ENCODE peak calls at places on chromosomes 11 and 22, in four cellular contexts. P is K562, V is H1, B is GM12878. G is an unnamed sample.

GRCh38 chr11:108324587-108324986 is 101.7 kb downstream of the ATM start:
- DNase-seq in V (no peak), B (no peak), P (no peak), G (peak)

GRCh38 chr22:40517631-40518030 is 118.9 kb downstream of the MRTFA start:
- DNase-seq in P (no peak), V (no peak), B (no peak), G (no peak)

GRCh38 chr11:63705526-63705925 is 24.2 kb downstream of the RTN3 start:
- DNase-seq in V (no peak), B (no peak), P (no peak), G (no peak)

GRCh38 chr11:129313588-129314288 is 61.9 kb upstream of the BARX2 start:
- DNase-seq in B (no peak), V (no peak), P (no peak), G (peak)

GRCh38 chr11:73939096-73939495 is 11.7 kb upstream of the DNAJB13 start:
- DNase-seq in B (no peak), P (no peak), V (no peak), G (no peak)

GRCh38 chr11:108882211-108882831 is 217.5 kb downstream of the DDX10 start:
- DNase-seq in V (no peak), P (no peak), B (no peak), G (no peak)

GRCh38 chr11:22711212-22711770 is 44.9 kb downstream of the GAS2 start:
- DNase-seq in B (no peak), V (no peak), P (no peak), G (no peak)

GRCh38 chr22:36329217-36330078 is 58.3 kb downstream of the MYH9 start:
- DNase-seq in P (peak), V (peak), B (no peak), G (peak)

GRCh38 chr11:32008879-32009548 is 81.9 kb upstream of the RCN1 start:
- DNase-seq in P (no peak), V (no peak), B (no peak), G (no peak)

GRCh38 chr22:36546932-36547331 is 18.0 kb upstream of the EIF3D start:
- DNase-seq in B (no peak), P (no peak), V (no peak), G (peak)

GRCh38 chr11:63504933-63505586 is 824 bp upstream of the LGALS12 start:
- DNase-seq in V (no peak), P (no peak), B (no peak), G (no peak)

GRCh38 chr11:69490516-69490915 is 9.1 kb downstream of the LINC01488 start:
- DNase-seq in B (no peak), P (no peak), V (no peak), G (no peak)

GRCh38 chr11:87265132-87265531 is 227.4 kb downstream of the TMEM135 start:
- DNase-seq in B (no peak), V (no peak), P (no peak), G (peak)

GRCh38 chr22:41822289-41823057 is 10.4 kb upstream of the SREBF2 start:
- DNase-seq in V (no peak), B (peak), P (peak), G (peak)

GRCh38 chr11:78040691-78041379 is 17.8 kb upstream of the KCTD14 start:
- DNase-seq in B (no peak), P (peak), V (no peak), G (no peak)

GRCh38 chr11:127080735-127081134 is 80.2 kb upstream of the KIRREL3 start:
- DNase-seq in P (no peak), V (no peak), B (no peak), G (no peak)
- TF ChIP-seq CHD1 in P (no peak), V (no peak), B (no peak), G (no peak)

DNA sequence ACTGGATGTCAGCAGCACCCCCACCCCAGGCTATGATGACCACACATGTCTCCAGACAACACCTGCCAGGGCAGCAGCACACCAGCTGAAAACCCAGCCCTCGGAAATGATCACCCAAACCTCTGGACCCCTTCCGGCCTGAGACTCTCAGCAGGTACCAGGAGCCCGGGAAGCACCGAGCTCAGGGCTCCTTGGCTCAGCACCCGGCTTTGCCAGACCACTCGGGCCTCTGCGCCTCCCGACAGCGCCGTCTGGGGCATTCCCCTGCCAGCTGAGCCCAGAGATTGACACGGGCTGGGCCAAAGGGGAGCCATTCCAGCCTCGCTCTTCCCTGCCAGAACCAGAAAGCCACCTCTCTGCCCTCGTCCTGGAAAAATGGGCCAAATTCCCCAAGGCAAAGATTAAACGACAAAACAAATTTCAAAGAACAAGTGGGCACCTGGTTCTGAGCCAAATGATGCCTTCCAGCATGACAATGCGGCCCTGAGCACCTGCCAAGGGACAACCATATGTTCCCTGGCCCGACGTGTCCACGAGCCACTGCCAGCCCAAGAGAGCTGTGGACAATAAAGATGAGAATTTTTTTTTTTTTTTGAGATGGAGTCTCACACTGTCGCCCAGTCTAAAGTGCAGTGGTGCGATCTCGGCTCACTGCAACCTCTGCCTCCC is 59.3 kb downstream of the CELSR1 start:
- DNase-seq in P (no peak), B (no peak), V (no peak), G (no peak)
- TF ChIP-seq CHD1 in P (no peak), B (no peak), V (no peak), G (no peak)

GRCh38 chr22:37819100-37819433 is 4.1 kb upstream of the GALR3 start:
- DNase-seq in P (no peak), V (no peak), B (no peak), G (no peak)

GRCh38 chr22:37820350-37820749 is 2.8 kb upstream of the GALR3 start:
- DNase-seq in V (no peak), P (no peak), B (no peak), G (no peak)

GRCh38 chr22:37816543-37817180 is 6.5 kb upstream of the GALR3 start:
- DNase-seq in P (no peak), B (no peak), V (no peak), G (no peak)

GRCh38 chr22:37817705-37818311 is 5.4 kb upstream of the GALR3 start:
- DNase-seq in B (no peak), V (no peak), P (peak), G (peak)

DNA sequence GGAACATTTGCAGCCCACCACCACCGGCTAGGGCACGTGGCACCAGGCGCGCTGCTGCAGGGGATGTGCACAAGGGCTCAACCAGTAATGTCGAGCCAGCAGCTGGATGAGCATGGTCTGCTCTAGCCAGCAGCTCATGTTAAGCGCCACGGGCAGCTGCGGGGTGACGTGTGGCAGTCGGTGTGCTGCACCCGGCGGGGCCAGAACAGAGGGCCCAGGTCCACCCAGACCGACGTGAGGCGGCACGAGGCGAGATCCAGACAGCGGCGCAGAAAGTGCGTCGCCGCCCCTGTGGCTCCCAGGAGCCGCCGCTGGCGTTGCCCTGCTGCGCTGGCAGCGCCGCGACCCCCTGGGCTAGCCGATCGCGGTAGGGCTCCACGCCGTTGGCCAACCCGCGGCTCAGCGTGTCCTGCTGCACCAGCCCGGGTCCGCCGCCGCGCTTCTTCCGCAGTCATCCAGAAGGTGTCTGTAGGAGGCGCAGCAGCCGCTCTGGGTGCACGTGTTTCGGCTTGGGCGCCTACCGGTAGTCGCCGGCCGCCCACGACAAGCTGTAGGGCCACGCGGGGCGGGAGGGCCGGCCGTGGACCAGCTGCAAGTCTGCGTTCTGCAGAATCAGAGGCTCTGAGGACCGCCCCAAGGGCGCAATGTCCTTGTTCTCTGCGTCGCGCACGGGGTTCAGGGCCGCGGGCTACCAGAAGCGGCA is 4.6 kb upstream of the GALR3 start:
- DNase-seq in P (no peak), V (no peak), B (no peak), G (peak)
- TF ChIP-seq CHD1 in P (no peak), V (no peak), B (no peak), G (no peak)

GRCh38 chr22:21837184-21837979 is 30.1 kb downstream of the MAPK1 start:
- DNase-seq in P (peak), V (peak), B (no peak), G (peak)
- TF ChIP-seq CHD1 in P (no peak), V (no peak), B (no peak), G (no peak)

GRCh38 chr11:9030601-9031000 is 26.8 kb upstream of the NRIP3 start:
- DNase-seq in V (no peak), P (no peak), B (no peak), G (no peak)

GRCh38 chr11:9028591-9028990 is 24.8 kb upstream of the NRIP3 start:
- DNase-seq in V (no peak), B (no peak), P (no peak), G (no peak)

GRCh38 chr11:9020881-9021280 is 17.1 kb upstream of the NRIP3 start:
- DNase-seq in V (no peak), P (no peak), B (no peak), G (peak)

GRCh38 chr11:9029477-9029876 is 25.7 kb upstream of the NRIP3 start:
- DNase-seq in B (no peak), P (no peak), V (no peak), G (peak)

GRCh38 chr11:9025101-9025850 is 21.5 kb upstream of the NRIP3 start:
- DNase-seq in P (no peak), V (no peak), B (no peak), G (no peak)
- TF ChIP-seq CHD1 in P (no peak), V (no peak), B (no peak), G (no peak)

DNA sequence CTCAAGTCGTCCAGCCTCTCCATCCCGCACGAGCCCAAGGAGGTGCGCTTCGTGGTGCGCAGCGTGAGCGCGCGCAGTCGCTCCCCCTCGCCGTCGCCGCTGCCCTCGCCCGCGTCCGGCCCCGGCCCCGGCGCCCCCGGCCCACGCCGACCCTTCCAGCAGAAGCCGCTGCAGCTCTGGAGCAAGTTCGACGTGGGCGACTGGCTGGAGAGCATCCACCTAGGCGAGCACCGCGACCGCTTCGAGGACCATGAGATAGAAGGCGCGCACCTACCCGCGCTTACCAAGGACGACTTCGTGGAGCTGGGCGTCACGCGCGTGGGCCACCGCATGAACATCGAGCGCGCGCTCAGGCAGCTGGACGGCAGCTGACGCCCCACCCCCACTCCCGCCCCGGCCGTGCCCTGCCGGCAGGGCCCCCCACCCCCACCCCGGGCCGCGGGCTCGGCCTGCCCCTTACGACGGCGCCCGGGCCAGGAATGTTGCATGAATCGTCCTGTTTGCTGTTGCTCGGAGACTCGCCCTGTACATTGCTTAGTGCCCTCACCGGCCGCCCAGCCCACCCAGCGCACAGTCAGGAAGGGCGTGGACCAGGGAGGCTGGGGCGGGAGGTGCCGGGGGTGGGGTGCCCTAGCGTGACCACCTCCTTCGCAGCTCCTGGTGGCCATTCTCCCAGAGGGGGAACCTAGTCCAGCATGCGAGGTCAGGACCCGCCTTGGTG is 6.9 kb upstream of the ACR start:
- DNase-seq in B (no peak), V (no peak), P (no peak), G (no peak)
- TF ChIP-seq CHD1 in B (no peak), V (no peak), P (no peak), G (no peak)

GRCh38 chr11:65491163-65491465 is 7.7 kb upstream of the MALAT1 start:
- DNase-seq in P (no peak), B (no peak), V (no peak), G (no peak)

GRCh38 chr11:65487467-65488272 is 11.2 kb upstream of the MALAT1 start:
- DNase-seq in V (peak), B (no peak), P (peak), G (peak)

GRCh38 chr11:65489706-65490310 is 9.0 kb upstream of the MALAT1 start:
- DNase-seq in B (no peak), P (no peak), V (no peak), G (no peak)

GRCh38 chr11:65488273-65489058 is 10.4 kb upstream of the MALAT1 start:
- DNase-seq in B (no peak), V (no peak), P (no peak), G (peak)

GRCh38 chr11:65489061-65489705 is 9.7 kb upstream of the MALAT1 start:
- DNase-seq in P (no peak), B (no peak), V (no peak), G (peak)
- TF ChIP-seq CHD1 in P (no peak), B (no peak), V (no peak), G (no peak)

DNA sequence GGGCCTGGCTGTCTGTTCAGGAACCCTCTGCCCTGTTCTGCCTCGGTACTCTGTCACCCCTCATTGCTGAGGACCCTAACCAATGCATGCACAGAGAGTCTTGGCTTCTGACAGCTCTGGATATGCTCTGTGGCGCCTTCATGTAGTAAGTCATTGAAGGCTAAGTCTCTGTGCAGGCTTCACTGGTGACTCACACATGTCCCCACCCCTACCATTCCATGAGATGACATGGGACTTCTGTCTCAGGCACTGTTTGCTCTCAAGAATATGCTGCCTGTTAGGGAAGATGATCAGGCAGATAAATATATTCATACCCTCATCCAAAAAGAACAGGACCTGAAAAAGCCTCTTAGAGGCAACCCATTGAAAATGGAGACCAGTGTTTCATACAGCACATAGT is 43.6 kb upstream of the HORMAD2 start:
- DNase-seq in P (peak), V (no peak), B (no peak), G (peak)
- TF ChIP-seq CHD1 in P (no peak), V (no peak), B (no peak), G (no peak)

DNA sequence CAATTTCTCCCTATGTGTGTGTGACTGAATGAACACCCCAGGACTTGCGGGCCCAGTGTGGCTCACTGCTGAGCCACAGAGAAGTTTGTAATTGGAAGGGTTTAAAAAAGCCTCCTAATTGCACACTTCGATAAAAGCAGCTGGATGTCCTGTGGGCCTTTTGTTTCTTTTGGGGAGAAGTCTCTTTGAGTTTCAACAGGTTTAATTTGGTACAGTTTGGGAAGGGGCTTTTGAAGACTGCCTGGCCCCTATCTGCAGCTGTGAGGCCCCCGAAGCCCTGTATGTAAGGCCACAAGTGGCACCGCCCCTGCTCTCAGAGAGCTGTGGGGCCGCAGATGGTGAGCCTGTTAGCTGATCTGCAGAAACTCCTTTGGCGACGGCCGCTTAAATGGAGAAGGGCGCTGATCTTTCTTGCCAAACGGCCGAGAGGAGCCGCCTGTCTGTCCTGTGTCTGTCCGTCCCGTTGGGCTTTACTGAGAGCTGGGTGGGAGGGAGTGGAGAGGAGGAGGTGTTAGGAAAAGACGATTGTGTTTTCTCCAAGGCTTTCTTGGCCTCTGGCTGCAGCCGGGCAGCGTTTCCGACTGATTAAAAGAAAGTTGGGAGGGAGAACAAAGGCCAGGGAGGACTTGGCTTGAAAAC is 2.1 kb downstream of the FBLN1 start:
- DNase-seq in V (no peak), B (no peak), P (no peak), G (peak)
- TF ChIP-seq CHD1 in V (no peak), B (no peak), P (no peak), G (no peak)

DNA sequence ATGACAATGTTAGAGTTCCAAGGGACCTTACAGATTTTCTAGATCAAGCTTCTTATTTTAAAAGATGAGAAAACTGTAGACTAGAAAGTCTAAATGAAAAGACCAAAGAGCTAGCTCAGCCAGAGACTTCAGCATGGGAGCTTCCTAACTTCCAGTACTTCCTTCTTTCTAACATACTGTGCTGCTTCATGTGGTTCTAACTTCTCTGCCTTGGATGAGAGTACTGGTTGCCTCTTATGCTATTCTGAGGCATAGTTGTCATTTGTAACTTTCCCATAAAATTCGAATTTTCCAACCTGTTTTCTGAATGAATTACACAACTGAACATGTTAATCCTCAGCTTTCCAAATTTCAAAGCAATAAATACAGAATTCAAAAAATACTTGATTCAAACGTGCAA is 1.8 kb downstream of the MTMR2 start:
- DNase-seq in V (no peak), P (no peak), B (no peak), G (no peak)
- TF ChIP-seq CHD1 in V (no peak), P (no peak), B (no peak), G (no peak)